ENCODE peak calls at places on chromosomes 12 and 14, in seven cellular contexts. One of them, this sample, is unnamed. For H3K4me1, the result is how much of the 10 kb centered on the place peaks cover.

GRCh38 chr14:106174206-106174605 is 647.8 kb downstream of the TMEM121 start:
- DNase-seq in tibial artery: no peak
- DNase-seq in A549: no peak
- DNase-seq in IMR-90: no peak
- DNase-seq in body of pancreas: no peak
- DNase-seq in hepatocyte: no peak
- DNase-seq in neural progenitor cell: no peak
- DNase-seq in this sample: no peak

GRCh38 chr14:105436891-105437722 is 17.5 kb downstream of the MTA1 start:
- DNase-seq in tibial artery: no peak
- DNase-seq in A549: no peak
- DNase-seq in IMR-90: no peak
- DNase-seq in body of pancreas: no peak
- DNase-seq in hepatocyte: no peak
- DNase-seq in neural progenitor cell: no peak
- DNase-seq in this sample: no peak

GRCh38 chr12:65811968-65812700 is 12.1 kb upstream of the HMGA2 start:
- DNase-seq in tibial artery: no peak
- DNase-seq in A549: no peak
- DNase-seq in IMR-90: no peak
- DNase-seq in body of pancreas: no peak
- DNase-seq in hepatocyte: no peak
- DNase-seq in neural progenitor cell: no peak
- DNase-seq in this sample: no peak

GRCh38 chr12:98870521-98870920 is 225.4 kb downstream of the APAF1 start:
- DNase-seq in tibial artery: no peak
- DNase-seq in A549: no peak
- DNase-seq in IMR-90: no peak
- DNase-seq in body of pancreas: no peak
- DNase-seq in hepatocyte: no peak
- DNase-seq in neural progenitor cell: peak
- DNase-seq in this sample: peak

GRCh38 chr12:25286837-25287236 is 36.1 kb upstream of the KRAS start:
- DNase-seq in tibial artery: no peak
- DNase-seq in A549: no peak
- DNase-seq in IMR-90: no peak
- DNase-seq in body of pancreas: no peak
- DNase-seq in hepatocyte: no peak
- DNase-seq in neural progenitor cell: no peak
- DNase-seq in this sample: no peak

GRCh38 chr12:122067548-122067947 is 11.0 kb upstream of the MLXIP start:
- DNase-seq in tibial artery: no peak
- DNase-seq in A549: no peak
- DNase-seq in IMR-90: no peak
- DNase-seq in body of pancreas: no peak
- DNase-seq in hepatocyte: no peak
- DNase-seq in neural progenitor cell: no peak
- DNase-seq in this sample: no peak

GRCh38 chr14:73237219-73237785 is at the start of gene PAPLN:
- DNase-seq in tibial artery: peak
- DNase-seq in A549: peak
- DNase-seq in IMR-90: no peak
- DNase-seq in body of pancreas: no peak
- DNase-seq in hepatocyte: peak
- DNase-seq in neural progenitor cell: peak
- DNase-seq in this sample: no peak

GRCh38 chr14:99941211-99941610 is 124.0 kb upstream of the EVL start:
- DNase-seq in tibial artery: no peak
- DNase-seq in A549: no peak
- DNase-seq in IMR-90: no peak
- DNase-seq in body of pancreas: no peak
- DNase-seq in hepatocyte: no peak
- DNase-seq in neural progenitor cell: no peak
- DNase-seq in this sample: no peak

GRCh38 chr12:24854908-24855307 is 94.0 kb downstream of the BCAT1 start:
- DNase-seq in tibial artery: no peak
- DNase-seq in A549: no peak
- DNase-seq in IMR-90: peak
- DNase-seq in body of pancreas: no peak
- DNase-seq in hepatocyte: no peak
- DNase-seq in neural progenitor cell: no peak
- DNase-seq in this sample: peak

GRCh38 chr12:119728437-119728730 is 60.5 kb downstream of the PRKAB1 start:
- DNase-seq in tibial artery: no peak
- DNase-seq in A549: no peak
- DNase-seq in IMR-90: no peak
- DNase-seq in body of pancreas: no peak
- DNase-seq in hepatocyte: no peak
- DNase-seq in neural progenitor cell: no peak
- DNase-seq in this sample: no peak

GRCh38 chr12:49974231-49974675 is 1.5 kb downstream of the AQP6 start:
- DNase-seq in tibial artery: peak
- DNase-seq in A549: no peak
- DNase-seq in IMR-90: peak
- DNase-seq in body of pancreas: peak
- DNase-seq in hepatocyte: peak
- DNase-seq in neural progenitor cell: peak
- DNase-seq in this sample: no peak

GRCh38 chr12:52708010-52708409 is 4.7 kb upstream of the KRT77 start:
- DNase-seq in tibial artery: no peak
- DNase-seq in A549: no peak
- DNase-seq in IMR-90: no peak
- DNase-seq in body of pancreas: no peak
- DNase-seq in hepatocyte: no peak
- DNase-seq in neural progenitor cell: peak
- DNase-seq in this sample: no peak

GRCh38 chr12:106152334-106152733 is 13.6 kb upstream of the NUAK1 start:
- DNase-seq in tibial artery: no peak
- DNase-seq in A549: no peak
- DNase-seq in IMR-90: no peak
- DNase-seq in body of pancreas: no peak
- DNase-seq in hepatocyte: no peak
- DNase-seq in neural progenitor cell: no peak
- DNase-seq in this sample: no peak

GRCh38 chr12:53232641-53233538 is 881 bp upstream of the RARG start:
- DNase-seq in tibial artery: peak
- DNase-seq in A549: peak
- DNase-seq in IMR-90: no peak
- DNase-seq in body of pancreas: peak
- DNase-seq in hepatocyte: peak
- DNase-seq in neural progenitor cell: peak
- DNase-seq in this sample: no peak

GRCh38 chr14:64682173-64682710 is 22.0 kb upstream of the PLEKHG3 start:
- DNase-seq in tibial artery: peak
- DNase-seq in A549: no peak
- DNase-seq in IMR-90: peak
- DNase-seq in body of pancreas: peak
- DNase-seq in hepatocyte: peak
- DNase-seq in neural progenitor cell: no peak
- DNase-seq in this sample: no peak

GRCh38 chr14:50875359-50876090 is 3.7 kb downstream of the ABHD12B start:
- DNase-seq in tibial artery: no peak
- DNase-seq in A549: no peak
- DNase-seq in IMR-90: peak
- DNase-seq in body of pancreas: no peak
- DNase-seq in hepatocyte: no peak
- DNase-seq in neural progenitor cell: no peak
- DNase-seq in this sample: no peak

GRCh38 chr14:68141531-68142088 is 322.0 kb downstream of the RAD51B start:
- DNase-seq in tibial artery: no peak
- DNase-seq in A549: no peak
- DNase-seq in IMR-90: peak
- DNase-seq in body of pancreas: no peak
- DNase-seq in hepatocyte: peak
- DNase-seq in neural progenitor cell: no peak
- DNase-seq in this sample: no peak

GRCh38 chr14:51653855-51654548 is 2.3 kb downstream of the FRMD6 start:
- DNase-seq in tibial artery: no peak
- DNase-seq in A549: no peak
- DNase-seq in IMR-90: peak
- DNase-seq in body of pancreas: no peak
- DNase-seq in hepatocyte: no peak
- DNase-seq in neural progenitor cell: no peak
- DNase-seq in this sample: no peak

GRCh38 chr12:106673151-106673550 is 90.3 kb downstream of the RFX4 start:
- DNase-seq in tibial artery: no peak
- DNase-seq in A549: no peak
- DNase-seq in IMR-90: no peak
- DNase-seq in body of pancreas: no peak
- DNase-seq in hepatocyte: no peak
- DNase-seq in neural progenitor cell: peak
- DNase-seq in this sample: no peak

DNA sequence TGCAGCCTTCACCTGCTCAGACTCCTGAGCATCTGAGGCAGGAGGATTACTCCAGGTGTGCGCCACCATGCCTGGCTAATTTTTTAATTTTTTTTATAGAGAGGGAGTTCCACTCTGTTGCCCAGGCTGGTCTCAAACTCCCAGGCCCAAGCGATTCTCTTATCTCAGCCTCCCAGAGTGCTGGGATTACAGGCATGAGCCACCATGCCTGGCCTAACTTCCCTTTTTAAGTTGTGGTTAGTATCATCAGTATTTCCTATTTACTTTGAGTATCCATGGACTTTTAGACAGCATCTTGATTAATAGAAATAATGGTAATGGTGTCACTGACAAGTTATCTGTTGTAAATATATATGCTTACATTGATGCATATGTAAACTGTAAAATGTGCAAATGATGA is 116.9 kb downstream of the FGD4 start:
- DNase-seq in tibial artery: no peak
- DNase-seq in A549: no peak
- DNase-seq in IMR-90: no peak
- DNase-seq in body of pancreas: no peak
- DNase-seq in hepatocyte: no peak
- DNase-seq in neural progenitor cell: no peak
- DNase-seq in this sample: no peak
- H3K4me1 ChIP-seq in tibial artery: under half
- H3K4me1 ChIP-seq in A549: under half
- H3K4me1 ChIP-seq in IMR-90: under half
- H3K4me1 ChIP-seq in body of pancreas: under half
- H3K4me1 ChIP-seq in hepatocyte: under half
- H3K4me1 ChIP-seq in neural progenitor cell: under half
- H3K4me1 ChIP-seq in this sample: under half

GRCh38 chr12:94205738-94206310 is 57.4 kb downstream of the PLXNC1 start:
- DNase-seq in tibial artery: no peak
- DNase-seq in A549: no peak
- DNase-seq in IMR-90: no peak
- DNase-seq in body of pancreas: no peak
- DNase-seq in hepatocyte: no peak
- DNase-seq in neural progenitor cell: no peak
- DNase-seq in this sample: no peak

GRCh38 chr12:94208433-94208921 is 60.1 kb downstream of the PLXNC1 start:
- DNase-seq in tibial artery: no peak
- DNase-seq in A549: no peak
- DNase-seq in IMR-90: no peak
- DNase-seq in body of pancreas: no peak
- DNase-seq in hepatocyte: no peak
- DNase-seq in neural progenitor cell: no peak
- DNase-seq in this sample: no peak

GRCh38 chr12:94209240-94209639 is 60.9 kb downstream of the PLXNC1 start:
- DNase-seq in tibial artery: no peak
- DNase-seq in A549: no peak
- DNase-seq in IMR-90: no peak
- DNase-seq in body of pancreas: no peak
- DNase-seq in hepatocyte: no peak
- DNase-seq in neural progenitor cell: no peak
- DNase-seq in this sample: no peak

GRCh38 chr12:94206886-94207285 is 58.5 kb downstream of the PLXNC1 start:
- DNase-seq in tibial artery: no peak
- DNase-seq in A549: no peak
- DNase-seq in IMR-90: no peak
- DNase-seq in body of pancreas: no peak
- DNase-seq in hepatocyte: no peak
- DNase-seq in neural progenitor cell: no peak
- DNase-seq in this sample: no peak

GRCh38 chr12:94207467-94208432 is 59.4 kb downstream of the PLXNC1 start:
- DNase-seq in tibial artery: no peak
- DNase-seq in A549: no peak
- DNase-seq in IMR-90: no peak
- DNase-seq in body of pancreas: no peak
- DNase-seq in hepatocyte: no peak
- DNase-seq in neural progenitor cell: no peak
- DNase-seq in this sample: no peak
- H3K4me3 ChIP-seq in tibial artery: peak
- H3K4me3 ChIP-seq in A549: no peak
- H3K4me3 ChIP-seq in IMR-90: no peak
- H3K4me3 ChIP-seq in body of pancreas: no peak
- H3K4me3 ChIP-seq in hepatocyte: no peak
- H3K4me3 ChIP-seq in neural progenitor cell: no peak
- H3K4me3 ChIP-seq in this sample: no peak

DNA sequence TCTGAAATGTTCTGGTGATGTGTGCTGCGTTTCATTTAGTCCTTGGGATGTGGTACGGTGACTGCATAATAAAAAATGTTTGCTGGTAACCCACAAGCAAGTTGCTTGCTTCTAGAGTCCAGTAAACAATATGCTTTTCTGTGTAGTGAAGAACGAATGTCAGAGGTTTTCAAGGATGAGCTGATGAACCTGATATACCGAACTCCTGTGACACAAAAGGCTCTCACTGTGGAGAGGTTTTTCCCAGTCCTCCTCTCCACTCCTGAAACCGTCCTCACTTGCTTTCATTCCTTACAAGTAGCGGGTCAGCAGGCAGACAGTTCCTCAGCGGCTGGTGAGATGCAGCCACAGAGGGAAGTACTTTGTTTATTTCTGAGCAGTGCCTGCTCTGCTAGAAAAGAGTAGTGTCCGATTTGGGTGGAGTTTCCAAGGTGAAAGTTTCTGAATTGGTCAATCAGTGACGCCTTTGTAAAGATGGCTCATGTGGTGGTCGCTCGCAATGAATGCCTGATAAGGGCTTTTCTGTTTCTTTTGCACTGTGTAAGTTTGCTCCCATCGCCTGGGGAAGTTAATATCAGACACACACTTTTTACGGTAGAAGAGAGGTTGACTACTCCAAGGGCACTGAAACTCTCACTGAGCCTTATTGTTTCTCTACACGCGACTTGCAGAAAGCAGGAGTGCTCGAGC is 3.0 kb downstream of the ETV6 start:
- DNase-seq in tibial artery: peak
- DNase-seq in A549: no peak
- DNase-seq in IMR-90: peak
- DNase-seq in body of pancreas: no peak
- DNase-seq in hepatocyte: peak
- DNase-seq in neural progenitor cell: peak
- DNase-seq in this sample: no peak
- TF ChIP-seq CTCF in tibial artery: no peak
- TF ChIP-seq CTCF in A549: no peak
- TF ChIP-seq CTCF in IMR-90: no peak
- TF ChIP-seq CTCF in body of pancreas: no peak
- TF ChIP-seq CTCF in hepatocyte: no peak
- TF ChIP-seq CTCF in neural progenitor cell: no peak
- TF ChIP-seq CTCF in this sample: no peak

DNA sequence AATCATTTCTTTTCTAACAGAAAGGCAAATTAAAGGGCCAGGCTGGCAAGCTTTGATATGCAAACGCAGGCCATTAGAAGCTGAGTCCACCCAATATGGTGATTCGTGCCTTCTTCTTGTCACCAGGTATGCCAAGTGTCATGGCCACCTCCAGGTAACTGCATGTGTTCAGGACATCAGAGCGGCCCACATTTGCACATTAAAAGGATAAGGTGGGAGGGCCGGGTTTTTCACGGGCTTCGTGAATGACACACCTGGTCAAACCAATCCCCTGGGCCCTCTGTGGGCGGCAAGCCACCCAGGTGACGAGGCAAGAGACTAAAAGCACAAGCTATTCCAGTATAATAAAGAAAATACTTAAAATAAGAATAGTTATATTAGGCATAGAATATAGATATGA is 75.9 kb upstream of the TSPAN11 start:
- DNase-seq in tibial artery: no peak
- DNase-seq in A549: no peak
- DNase-seq in IMR-90: no peak
- DNase-seq in body of pancreas: no peak
- DNase-seq in hepatocyte: no peak
- DNase-seq in neural progenitor cell: no peak
- DNase-seq in this sample: no peak
- H3K4me1 ChIP-seq in tibial artery: under half
- H3K4me1 ChIP-seq in A549: under half
- H3K4me1 ChIP-seq in IMR-90: under half
- H3K4me1 ChIP-seq in body of pancreas: under half
- H3K4me1 ChIP-seq in hepatocyte: under half
- H3K4me1 ChIP-seq in neural progenitor cell: under half
- H3K4me1 ChIP-seq in this sample: under half

This sample was measured in A673.